ENCODE peak calls at places on chromosomes 2 and 18, in nine cellular contexts. A is fibroblast of lung; R is effector CD8-positive, alpha-beta T cell; F is GM04503; S is EL; E is GM10248; M is dorsolateral prefrontal cortex; I is CD4-positive, alpha-beta memory T cell; G is astrocyte of the cerebellum. T is an unnamed sample.

GRCh38 chr2:102000012-102000411 is 8.3 kb downstream of the IL1R2 start:
- DNase-seq in A (no peak), R (no peak), F (no peak), S (no peak), E (no peak), M (no peak), I (no peak), G (no peak), T (no peak)

GRCh38 chr2:178448968-178449661 is 1.9 kb downstream of the PRKRA start:
- DNase-seq in A (no peak), R (no peak), F (no peak), S (no peak), E (peak), M (no peak), I (no peak), G (no peak), T (peak)

GRCh38 chr2:128303911-128304310 is 14.8 kb downstream of the HS6ST1 start:
- DNase-seq in A (no peak), R (no peak), F (no peak), S (no peak), E (no peak), M (no peak), I (no peak), G (no peak), T (no peak)

GRCh38 chr2:95284886-95285541 is 10.8 kb downstream of the PROM2 start:
- DNase-seq in A (no peak), R (no peak), F (no peak), S (no peak), E (no peak), M (no peak), I (no peak), G (no peak), T (no peak)

GRCh38 chr2:240929364-240930095 is 23.4 kb downstream of the CROCC2 start:
- DNase-seq in A (no peak), R (no peak), F (no peak), S (no peak), E (no peak), M (peak), I (no peak), G (no peak), T (no peak)

GRCh38 chr2:54638103-54638502 is 85.4 kb upstream of the EML6 start:
- DNase-seq in A (no peak), R (no peak), F (no peak), S (no peak), E (peak), M (no peak), I (no peak), G (no peak), T (peak)

GRCh38 chr2:27264253-27264752 is 1.5 kb upstream of the SLC30A3 start:
- DNase-seq in A (no peak), R (no peak), F (no peak), S (no peak), E (no peak), M (no peak), I (peak), G (no peak), T (no peak)

GRCh38 chr2:8162602-8163001 is 519.3 kb upstream of the ID2 start:
- DNase-seq in A (no peak), R (no peak), F (no peak), S (no peak), E (no peak), M (no peak), I (no peak), G (no peak), T (no peak)

GRCh38 chr2:222791946-222792649 is 68.7 kb upstream of the ACSL3 start:
- DNase-seq in A (peak), R (no peak), F (no peak), S (no peak), E (no peak), M (no peak), I (no peak), G (no peak), T (no peak)

GRCh38 chr18:71529708-71530303 is 1014.3 kb downstream of the CBLN2 start:
- DNase-seq in A (peak), R (no peak), F (no peak), S (no peak), E (no peak), M (no peak), I (no peak), G (peak), T (no peak)

GRCh38 chr2:81283081-81283480 is 978.5 kb upstream of the LRRTM1 start:
- DNase-seq in A (peak), R (no peak), F (no peak), S (no peak), E (no peak), M (no peak), I (no peak), G (no peak), T (no peak)

GRCh38 chr18:57901819-57902600 is 98.9 kb upstream of the ATP8B1 start:
- DNase-seq in A (peak), R (no peak), F (no peak), S (no peak), E (no peak), M (no peak), I (no peak), G (no peak), T (no peak)

GRCh38 chr2:44237221-44237620 is 38.1 kb upstream of the SLC3A1 start:
- DNase-seq in A (no peak), R (no peak), F (no peak), S (no peak), E (peak), M (no peak), I (peak), G (no peak), T (peak)

GRCh38 chr2:135563793-135564192 is 32.5 kb downstream of the R3HDM1 start:
- DNase-seq in A (peak), R (no peak), F (no peak), S (peak), E (no peak), M (no peak), I (no peak), G (no peak), T (no peak)

GRCh38 chr2:173159794-173160463 is 84.3 kb downstream of the MAP3K20 start:
- DNase-seq in A (peak), R (no peak), F (peak), S (peak), E (no peak), M (no peak), I (no peak), G (peak), T (no peak)

GRCh38 chr2:23457990-23458689 is 73.2 kb downstream of the KLHL29 start:
- DNase-seq in A (no peak), R (no peak), F (no peak), S (no peak), E (no peak), M (no peak), I (no peak), G (no peak), T (no peak)

GRCh38 chr2:19607931-19608762 is 249.7 kb upstream of the OSR1 start:
- DNase-seq in A (peak), R (no peak), F (peak), S (peak), E (no peak), M (no peak), I (no peak), G (peak), T (no peak)

GRCh38 chr2:75602724-75603342 is 42.1 kb upstream of the EVA1A start:
- DNase-seq in A (peak), R (no peak), F (peak), S (peak), E (no peak), M (no peak), I (no peak), G (peak), T (no peak)

GRCh38 chr2:188776634-188777033 is 197.5 kb upstream of the COL3A1 start:
- DNase-seq in A (peak), R (no peak), F (no peak), S (peak), E (no peak), M (no peak), I (no peak), G (peak), T (no peak)

GRCh38 chr2:200359552-200359951 is 53.1 kb downstream of the SPATS2L start:
- DNase-seq in A (no peak), R (no peak), F (no peak), S (no peak), E (no peak), M (no peak), I (no peak), G (no peak), T (no peak)

GRCh38 chr18:50853863-50854271 is 25.1 kb upstream of the ME2 start:
- DNase-seq in A (peak), R (no peak), F (peak), S (peak), E (no peak), M (no peak), I (no peak), G (no peak), T (no peak)

GRCh38 chr2:224134003-224134734 is 95.1 kb upstream of the SERPINE2 start:
- DNase-seq in A (no peak), R (no peak), F (peak), S (no peak), E (no peak), M (no peak), I (no peak), G (no peak), T (no peak)

T was measured in GM12865.